ENCODE peak calls at places on chromosomes 16 and 17, in five cellular contexts. F is adipocyte; T is fibroblast of pulmonary artery; D is HFFc6; O is activated CD4-positive, alpha-beta T cell treated with anti-CD3 and anti-CD28 coated beads for 1 hour. I is an unnamed sample.

GRCh38 chr16:4322121-4323035 is 6.5 kb downstream of the GLIS2 start:
- DNase-seq in F (no peak), T (no peak), D (no peak), O (no peak), I (no peak)

GRCh38 chr16:9852003-9852402 is 330.2 kb downstream of the GRIN2A start:
- DNase-seq in F (no peak), T (no peak), D (no peak), O (no peak), I (no peak)

GRCh38 chr17:45144199-45145034 is 3.9 kb upstream of the HEXIM1 start:
- DNase-seq in F (no peak), T (no peak), D (no peak), O (no peak), I (peak)

GRCh38 chr17:27747462-27748359 is 52.6 kb downstream of the NOS2 start:
- DNase-seq in F (no peak), T (no peak), D (no peak), O (no peak), I (no peak)

GRCh38 chr17:53061446-53061845 is 761.3 kb upstream of the KIF2B start:
- DNase-seq in F (no peak), T (no peak), D (no peak), O (no peak), I (no peak)

GRCh38 chr16:9437115-9437514 is 345.7 kb downstream of the HAPSTR1 start:
- DNase-seq in F (no peak), T (no peak), D (no peak), O (no peak), I (peak)

GRCh38 chr17:39174907-39175694 is 9.1 kb upstream of the ARL5C start:
- DNase-seq in F (peak), T (peak), D (peak), O (peak), I (peak)

GRCh38 chr17:28796062-28796461 is 46.5 kb downstream of the FAM222B start:
- DNase-seq in F (no peak), T (no peak), D (no peak), O (no peak), I (no peak)

GRCh38 chr17:79832211-79833109 is 6.8 kb downstream of the CBX4 start:
- DNase-seq in F (no peak), T (no peak), D (no peak), O (no peak), I (peak)

GRCh38 chr17:16439303-16439791 is 24.0 kb downstream of the TRPV2 start:
- DNase-seq in F (peak), T (peak), D (no peak), O (no peak), I (no peak)

GRCh38 chr16:65537336-65537735 is 415.5 kb upstream of the CDH11 start:
- DNase-seq in F (no peak), T (no peak), D (no peak), O (no peak), I (peak)

GRCh38 chr17:14672830-14673229 is 371.9 kb downstream of the HS3ST3B1 start:
- DNase-seq in F (peak), T (peak), D (peak), O (no peak), I (peak)

GRCh38 chr17:9054146-9054545 is 32.8 kb downstream of the NTN1 start:
- DNase-seq in F (no peak), T (no peak), D (no peak), O (no peak), I (no peak)

GRCh38 chr17:16459850-16460550 is 32.0 kb downstream of the LRRC75A start:
- DNase-seq in F (no peak), T (no peak), D (no peak), O (no peak), I (no peak)

GRCh38 chr16:2044541-2044940 is 3.1 kb downstream of the NTHL1 start:
- DNase-seq in F (no peak), T (no peak), D (no peak), O (no peak), I (no peak)

GRCh38 chr17:69712801-69713311 is 298.4 kb downstream of the MAP2K6 start:
- DNase-seq in F (no peak), T (no peak), D (no peak), O (no peak), I (peak)

GRCh38 chr17:33976816-33977215 is 278.3 kb upstream of the CCL2 start:
- DNase-seq in F (no peak), T (no peak), D (no peak), O (no peak), I (no peak)

GRCh38 chr17:50693041-50693682 is 14.6 kb downstream of the ANKRD40 start:
- DNase-seq in F (peak), T (no peak), D (peak), O (no peak), I (no peak)

GRCh38 chr17:78736526-78737079 is 45.5 kb downstream of the CYTH1 start:
- DNase-seq in F (no peak), T (no peak), D (no peak), O (peak), I (no peak)

GRCh38 chr17:17540278-17540906 is 44.2 kb upstream of the RASD1 start:
- DNase-seq in F (no peak), T (no peak), D (no peak), O (no peak), I (no peak)

GRCh38 chr16:840561-841454 is 40.3 kb upstream of the GNG13 start:
- DNase-seq in F (no peak), T (no peak), D (no peak), O (no peak), I (no peak)

GRCh38 chr17:4229627-4230026 is 34.2 kb downstream of the ANKFY1 start:
- DNase-seq in F (peak), T (peak), D (peak), O (no peak), I (peak)

GRCh38 chr16:51267676-51268075 is 116.6 kb upstream of the SALL1 start:
- DNase-seq in F (no peak), T (no peak), D (no peak), O (no peak), I (no peak)

GRCh38 chr17:19744922-19745757 is 3.0 kb downstream of the ALDH3A1 start:
- DNase-seq in F (peak), T (peak), D (peak), O (peak), I (peak)

GRCh38 chr16:75754126-75754525 is 27.8 kb upstream of the CPHXL start:
- DNase-seq in F (peak), T (peak), D (peak), O (no peak), I (peak)

GRCh38 chr16:89711601-89712475 is 8.9 kb downstream of the VPS9D1 start:
- DNase-seq in F (peak), T (peak), D (peak), O (peak), I (peak)

GRCh38 chr17:57892146-57892819 is 42.4 kb upstream of the MRPS23 start:
- DNase-seq in F (peak), T (peak), D (peak), O (peak), I (peak)

GRCh38 chr17:51152766-51153209 is 571 bp upstream of the NME1 start:
- DNase-seq in F (peak), T (peak), D (no peak), O (no peak), I (peak)

GRCh38 chr16:2008009-2008526 is 1.6 kb downstream of the ZNF598 start:
- DNase-seq in F (peak), T (peak), D (no peak), O (no peak), I (peak)

GRCh38 chr16:84379731-84380369 is 11.5 kb downstream of the ATP2C2 start:
- DNase-seq in F (no peak), T (no peak), D (no peak), O (no peak), I (no peak)

GRCh38 chr17:76696763-76697701 is 13.7 kb downstream of the MXRA7 start:
- DNase-seq in F (no peak), T (peak), D (no peak), O (no peak), I (no peak)

GRCh38 chr16:74321356-74321755 is 24.7 kb downstream of the PSMD7 start:
- DNase-seq in F (no peak), T (no peak), D (no peak), O (no peak), I (no peak)

I was measured in RPMI7951.